ENCODE peak calls at places on chromosomes 16 and 17, in ten cellular contexts. J, B, T, O, Q, E, A, S, W and C are unnamed samples.

GRCh38 chr17:4534928-4535666 is 20.1 kb downstream of the MYBBP1A start:
- DNase-seq in J (no peak), B (no peak), T (no peak), O (no peak), Q (no peak), E (no peak), A (no peak), S (no peak), W (no peak), C (no peak)

GRCh38 chr17:44961921-44962350 is 6.2 kb downstream of the C1QL1 start:
- DNase-seq in J (no peak), B (no peak), T (no peak), O (no peak), Q (no peak), E (peak; percentile 26), A (no peak), S (no peak), W (no peak), C (no peak)

GRCh38 chr17:82424001-82424862 is 5.8 kb upstream of the OGFOD3 start:
- DNase-seq in J (no peak), B (no peak), T (no peak), O (no peak), Q (peak; percentile 74), E (peak; percentile 56), A (no peak), S (no peak), W (no peak), C (no peak)

GRCh38 chr17:6145946-6146345 is 75.8 kb downstream of the WSCD1 start:
- DNase-seq in J (no peak), B (no peak), T (no peak), O (no peak), Q (no peak), E (no peak), A (no peak), S (no peak), W (no peak), C (no peak)

GRCh38 chr17:78114831-78115723 is 13.5 kb downstream of the TMC6 start:
- DNase-seq in J (peak; percentile 73), B (no peak), T (no peak), O (no peak), Q (no peak), E (no peak), A (peak; percentile 83), S (no peak), W (no peak), C (no peak)

GRCh38 chr16:47778106-47778803 is 317.1 kb downstream of the PHKB start:
- DNase-seq in J (no peak), B (no peak), T (no peak), O (no peak), Q (no peak), E (peak; percentile 17), A (no peak), S (no peak), W (no peak), C (no peak)

GRCh38 chr17:16282522-16282921 is 65.5 kb downstream of the PIGL start:
- DNase-seq in J (no peak), B (no peak), T (peak; percentile 84), O (no peak), Q (no peak), E (peak; percentile 84), A (no peak), S (no peak), W (no peak), C (peak; percentile 81)

GRCh38 chr17:82366749-82367148 is 4.8 kb upstream of the UTS2R start:
- DNase-seq in J (no peak), B (no peak), T (no peak), O (no peak), Q (no peak), E (no peak), A (no peak), S (no peak), W (no peak), C (no peak)

GRCh38 chr16:75265911-75266701 is 14.7 kb upstream of the BCAR1 start:
- DNase-seq in J (peak; percentile 56), B (no peak), T (peak; percentile 59), O (peak; percentile 79), Q (no peak), E (peak; percentile 68), A (peak; percentile 83), S (peak; percentile 67), W (no peak), C (no peak)

GRCh38 chr17:17356931-17357270 is 53.7 kb downstream of the NT5M start:
- DNase-seq in J (no peak), B (no peak), T (no peak), O (no peak), Q (no peak), E (no peak), A (no peak), S (no peak), W (no peak), C (no peak)

GRCh38 chr16:26645629-26646028 is 421.1 kb upstream of the C16orf82 start:
- DNase-seq in J (no peak), B (no peak), T (no peak), O (no peak), Q (peak; percentile 64), E (no peak), A (no peak), S (no peak), W (no peak), C (no peak)

GRCh38 chr17:77090476-77090875 is 50.3 kb upstream of the SEC14L1 start:
- DNase-seq in J (no peak), B (no peak), T (no peak), O (no peak), Q (no peak), E (no peak), A (no peak), S (no peak), W (no peak), C (no peak)

GRCh38 chr17:79937435-79937870 is 98.2 kb upstream of the CBX4 start:
- DNase-seq in J (no peak), B (no peak), T (no peak), O (no peak), Q (no peak), E (no peak), A (peak; percentile 23), S (no peak), W (no peak), C (no peak)

GRCh38 chr16:81841709-81842108 is 62.6 kb downstream of the PLCG2 start:
- DNase-seq in J (no peak), B (no peak), T (no peak), O (no peak), Q (no peak), E (no peak), A (no peak), S (no peak), W (no peak), C (no peak)